ENCODE peak calls at places on chromosomes 11 and 22, in ten cellular contexts. X, Q, F, S, B, D, V, Y, O and G are unnamed samples.

GRCh38 chr11:61777234-61778090 is 14.9 kb downstream of the TMEM258 start:
- DNase-seq in F (no peak), D (no peak), O (peak), V (no peak), S (no peak), X (peak), Q (peak), B (no peak), Y (no peak), G (no peak)

GRCh38 chr11:61616443-61616842 is 35.6 kb upstream of the SYT7 start:
- DNase-seq in Q (no peak), X (no peak), O (no peak), F (no peak), S (no peak), Y (no peak), V (no peak), B (no peak), D (peak), G (no peak)

GRCh38 chr22:20028855-20029549 is 8.1 kb downstream of the TANGO2 start:
- DNase-seq in Q (no peak), Y (no peak), O (no peak), F (no peak), V (peak), B (no peak), S (no peak), D (no peak), X (no peak), G (no peak)

GRCh38 chr11:111406589-111406988 is 27.5 kb upstream of the POU2AF1 start:
- DNase-seq in S (no peak), X (no peak), V (no peak), O (no peak), B (no peak), F (no peak), Y (no peak), Q (no peak), D (no peak), G (no peak)

GRCh38 chr11:9428706-9429105 is 32.1 kb upstream of the ZNF143 start:
- DNase-seq in B (no peak), O (no peak), X (no peak), Y (no peak), S (no peak), Q (no peak), V (no peak), D (no peak), F (no peak), G (no peak)

GRCh38 chr11:91792779-91793262 is 431.8 kb upstream of the FAT3 start:
- DNase-seq in F (no peak), O (no peak), Q (no peak), B (no peak), Y (no peak), V (no peak), D (no peak), X (no peak), S (no peak), G (no peak)

GRCh38 chr11:101436511-101437142 is 147.2 kb downstream of the TRPC6 start:
- DNase-seq in Y (no peak), F (no peak), D (peak), S (peak), O (peak), B (peak), Q (peak), V (no peak), X (no peak), G (peak)

GRCh38 chr11:61957028-61957770 is 7.0 kb downstream of the BEST1 start:
- DNase-seq in F (no peak), D (no peak), S (no peak), O (no peak), V (peak), Y (no peak), Q (no peak), X (no peak), B (no peak), G (no peak)

GRCh38 chr11:78714539-78714938 is 139.9 kb upstream of the NARS2 start:
- DNase-seq in V (no peak), X (no peak), Q (no peak), B (no peak), Y (no peak), S (no peak), D (no peak), O (no peak), F (no peak), G (peak)

GRCh38 chr11:111406091-111406490 is 27.0 kb upstream of the POU2AF1 start:
- DNase-seq in Q (no peak), O (no peak), S (no peak), B (no peak), D (no peak), X (no peak), V (no peak), F (no peak), Y (no peak), G (no peak)

GRCh38 chr11:111634981-111635705 is 32.9 kb downstream of the SIK2 start:
- DNase-seq in X (no peak), Y (no peak), S (no peak), O (no peak), V (no peak), Q (no peak), D (peak), B (no peak), F (no peak), G (peak)

GRCh38 chr11:59918987-59919589 is 19.1 kb upstream of the OOSP1 start:
- DNase-seq in X (no peak), Y (no peak), D (peak), S (peak), V (no peak), F (no peak), B (peak), O (peak), Q (no peak), G (peak)

GRCh38 chr22:31046591-31047226 is 34.4 kb upstream of the SMTN start:
- DNase-seq in O (peak), D (peak), Y (peak), Q (peak), S (no peak), V (no peak), B (no peak), X (no peak), F (no peak), G (no peak)

GRCh38 chr22:39717099-39717498 is 146.5 kb downstream of the CACNA1I start:
- DNase-seq in F (no peak), Y (no peak), Q (no peak), S (no peak), V (peak), B (no peak), D (no peak), O (no peak), X (no peak), G (no peak)

GRCh38 chr11:120304526-120304925 is 20.6 kb upstream of the TLCD5 start:
- DNase-seq in Y (no peak), X (no peak), V (no peak), F (no peak), Q (no peak), D (peak), O (no peak), B (peak), S (no peak), G (no peak)

GRCh38 chr22:19056951-19057401 is 65.2 kb downstream of the DGCR2 start:
- DNase-seq in S (no peak), V (no peak), F (no peak), X (no peak), Y (peak), D (no peak), Q (no peak), B (no peak), O (no peak), G (no peak)

GRCh38 chr11:62055970-62056369 is 67.8 kb upstream of the INCENP start:
- DNase-seq in B (no peak), D (no peak), Y (peak), Q (no peak), F (no peak), O (no peak), S (no peak), V (no peak), X (no peak), G (no peak)

GRCh38 chr22:21718492-21718891 is 17.1 kb downstream of the YPEL1 start:
- DNase-seq in S (no peak), X (no peak), Q (no peak), Y (no peak), F (no peak), D (peak), B (no peak), V (no peak), O (no peak), G (peak)

GRCh38 chr11:47185305-47186075 is 744 bp downstream of the PACSIN3 start:
- DNase-seq in O (peak), X (no peak), V (peak), F (peak), Y (peak), B (no peak), S (no peak), D (peak), Q (peak), G (no peak)

GRCh38 chr11:114059278-114059983 is at the start of gene ZBTB16:
- DNase-seq in Y (peak), V (peak), X (peak), O (peak), S (no peak), F (peak), Q (peak), D (no peak), B (no peak), G (no peak)

GRCh38 chr11:15850992-15851615 is 505.2 kb downstream of the SOX6 start:
- DNase-seq in O (no peak), X (no peak), Y (no peak), S (no peak), Q (no peak), F (no peak), B (no peak), V (no peak), D (no peak), G (no peak)

GRCh38 chr11:128291043-128291442 is 296.3 kb downstream of the ETS1 start:
- DNase-seq in Y (no peak), Q (peak), V (no peak), O (no peak), F (no peak), X (no peak), D (no peak), S (peak), B (no peak), G (no peak)

DNA sequence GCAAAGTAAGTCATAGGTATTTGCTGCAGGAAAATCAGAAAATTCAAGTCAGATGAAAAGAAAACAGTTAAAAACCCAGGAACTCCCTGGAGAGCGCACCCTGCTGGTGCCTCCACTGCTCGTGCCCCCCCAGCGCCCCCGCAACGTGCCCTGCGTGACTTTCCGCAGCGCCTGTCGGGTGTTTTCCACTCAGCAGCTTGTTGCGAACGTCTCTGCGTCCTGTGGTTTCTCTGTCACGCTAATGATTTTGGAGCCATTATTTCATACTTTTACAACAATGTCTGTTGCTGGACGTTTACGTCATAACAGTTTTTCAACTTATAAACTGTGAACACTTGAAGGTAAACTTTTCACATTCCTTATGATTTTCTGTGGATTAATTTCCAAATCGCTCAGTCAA is 5.0 kb downstream of the CRELD2 start:
- DNase-seq in O (no peak), Q (no peak), V (no peak), S (no peak), B (no peak), Y (no peak), F (no peak), X (peak), D (peak), G (no peak)
- TF ChIP-seq CTCF in O (no peak), Q (no peak), V (no peak), S (peak), B (peak), Y (no peak), F (no peak), X (no peak), D (peak), G (peak)

GRCh38 chr11:73335204-73335923 is 27.3 kb downstream of the ARHGEF17 start:
- DNase-seq in S (peak), Q (peak), F (no peak), X (peak), D (peak), V (peak), B (peak), Y (peak), O (peak), G (no peak)
- H3K27ac ChIP-seq in S (no peak), Q (peak), F (peak), X (no peak), D (peak), V (peak), B (peak), Y (peak), O (no peak), G (no peak)

GRCh38 chr11:73306069-73306468 is 2.0 kb upstream of the ARHGEF17 start:
- DNase-seq in X (no peak), S (peak), F (no peak), Y (no peak), V (no peak), B (no peak), D (no peak), O (no peak), Q (no peak), G (no peak)
- TF ChIP-seq CTCF in X (no peak), S (peak), F (no peak), Y (no peak), V (no peak), B (peak), D (no peak), O (no peak), Q (no peak), G (no peak)

GRCh38 chr11:126339866-126340434 is 15.5 kb upstream of the ST3GAL4 start:
- DNase-seq in D (peak), O (peak), Y (peak), F (no peak), X (no peak), B (no peak), S (no peak), V (no peak), Q (peak), G (no peak)
- H3K27ac ChIP-seq in D (no peak), O (peak), Y (peak), F (no peak), X (no peak), B (no peak), S (no peak), V (no peak), Q (peak), G (no peak)

GRCh38 chr11:20093775-20094174 is 66.5 kb downstream of the DBX1 start:
- DNase-seq in D (peak), V (no peak), S (no peak), Y (no peak), X (no peak), O (no peak), Q (no peak), B (no peak), F (no peak), G (no peak)
- TF ChIP-seq CTCF in D (no peak), V (no peak), S (no peak), Y (no peak), X (no peak), O (no peak), Q (no peak), B (no peak), F (no peak), G (no peak)

GRCh38 chr11:95145430-95146063 is 55.9 kb downstream of the ENDOD1 start:
- DNase-seq in Y (no peak), X (no peak), O (no peak), Q (no peak), S (no peak), V (no peak), D (no peak), B (no peak), F (no peak), G (no peak)

GRCh38 chr11:95148938-95149337 is 59.3 kb downstream of the ENDOD1 start:
- DNase-seq in D (no peak), S (no peak), F (no peak), Y (no peak), B (no peak), Q (no peak), X (no peak), O (no peak), V (no peak), G (no peak)

GRCh38 chr11:95149659-95150294 is 60.1 kb downstream of the ENDOD1 start:
- DNase-seq in Q (peak), Y (peak), F (no peak), X (no peak), D (no peak), B (peak), S (no peak), V (peak), O (no peak), G (peak)

GRCh38 chr11:95148421-95148820 is 58.8 kb downstream of the ENDOD1 start:
- DNase-seq in F (no peak), X (no peak), O (no peak), D (no peak), V (no peak), Y (no peak), S (no peak), Q (no peak), B (no peak), G (no peak)

DNA sequence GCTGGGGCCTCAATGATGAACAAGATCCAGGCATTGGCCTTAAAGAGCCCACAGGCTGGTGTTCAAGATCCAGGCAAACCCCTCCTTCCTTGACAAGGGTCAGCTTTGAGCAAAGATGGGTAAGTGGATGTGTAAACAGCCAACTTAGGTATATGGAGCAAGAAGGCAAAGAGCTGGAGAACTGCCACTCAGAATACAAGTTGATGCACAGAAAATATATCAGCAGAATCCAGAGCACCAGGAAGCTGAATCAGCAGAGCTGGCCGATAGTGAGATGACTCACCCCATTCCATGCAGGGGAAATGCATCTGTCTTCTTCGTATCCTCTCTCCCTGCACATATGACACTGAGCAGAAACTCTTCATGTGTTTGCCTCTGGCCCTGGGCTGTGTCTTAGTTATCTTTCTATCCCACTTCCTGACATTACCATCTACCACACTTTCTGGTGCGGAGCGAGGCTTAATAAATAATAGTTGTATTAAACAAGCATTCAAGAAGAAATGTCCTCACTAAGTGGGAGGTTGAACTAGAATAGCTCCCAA is 57.8 kb downstream of the ENDOD1 start:
- DNase-seq in Q (no peak), D (peak), S (no peak), O (peak), B (peak), Y (peak), X (no peak), F (no peak), V (no peak), G (peak)
- H3K27ac ChIP-seq in Q (no peak), D (peak), S (no peak), O (no peak), B (no peak), Y (peak), X (no peak), F (no peak), V (peak), G (peak)

GRCh38 chr11:64849600-64850356 is 5.3 kb upstream of the CDC42BPG start:
- DNase-seq in Q (peak), D (no peak), F (no peak), S (no peak), V (no peak), O (no peak), X (no peak), B (no peak), Y (no peak), G (no peak)

GRCh38 chr11:64848779-64849599 is 4.5 kb upstream of the CDC42BPG start:
- DNase-seq in V (no peak), S (peak), Q (no peak), F (no peak), X (peak), Y (no peak), D (no peak), O (no peak), B (no peak), G (no peak)

GRCh38 chr11:64852804-64853520 is 8.5 kb upstream of the CDC42BPG start:
- DNase-seq in F (no peak), Y (no peak), S (no peak), D (no peak), O (no peak), B (no peak), Q (no peak), V (no peak), X (no peak), G (no peak)

GRCh38 chr11:64851831-64852337 is 7.4 kb upstream of the CDC42BPG start:
- DNase-seq in X (peak), D (no peak), Y (no peak), V (no peak), O (no peak), S (peak), F (no peak), Q (no peak), B (no peak), G (no peak)

GRCh38 chr11:64850979-64851567 is 6.6 kb upstream of the CDC42BPG start:
- DNase-seq in X (peak), B (no peak), D (no peak), F (no peak), Q (no peak), S (peak), Y (no peak), V (no peak), O (no peak), G (no peak)
- TF ChIP-seq CTCF in X (no peak), B (no peak), D (no peak), F (no peak), Q (no peak), S (peak), Y (no peak), V (no peak), O (no peak), G (no peak)

GRCh38 chr22:33971561-33971961 is 51.3 kb upstream of the LARGE1 start:
- DNase-seq in Q (no peak), D (no peak), V (peak), F (no peak), Y (no peak), S (no peak), B (no peak), X (no peak), O (no peak), G (peak)
- H3K27ac ChIP-seq in Q (no peak), D (no peak), V (no peak), F (no peak), Y (no peak), S (no peak), B (no peak), X (no peak), O (no peak), G (no peak)